ENCODE peak calls at places on chromosome 3, in seven cellular contexts. T is mesendoderm, B is fibroblast of lung, M is K562, J is H9, K is OCI-LY7, V is neural progenitor cell. F is an unnamed sample.
A peak's percentile ranks its signal among the peaks of the same experiment; 100 is the strongest.

GRCh38 chr3:172713316-172713715 is 2.4 kb upstream of the NCEH1 start:
- DNase-seq in T (no peak), B (no peak), J (no peak), K (no peak), M (no peak), V (no peak), F (no peak)

GRCh38 chr3:94187697-94188096 is 124.8 kb downstream of the NSUN3 start:
- DNase-seq in B (no peak), T (no peak), V (no peak), J (no peak), K (no peak), M (no peak), F (no peak)

GRCh38 chr3:100106094-100106493 is 8.2 kb downstream of the FILIP1L start:
- DNase-seq in M (no peak), K (peak; percentile 5), T (peak; percentile 51), J (no peak), B (no peak), V (no peak), F (peak; percentile 16)

GRCh38 chr3:155809181-155809580 is 3.1 kb upstream of the C3orf33 start:
- DNase-seq in V (no peak), M (no peak), K (no peak), T (no peak), B (no peak), J (no peak), F (peak; percentile 29)

GRCh38 chr3:67176396-67176795 is 178.3 kb downstream of the KBTBD8 start:
- DNase-seq in T (no peak), J (no peak), M (no peak), V (no peak), K (no peak), B (no peak), F (no peak)

GRCh38 chr3:149388714-149389417 is 11.4 kb upstream of the TM4SF1 start:
- DNase-seq in B (no peak), M (no peak), T (peak; percentile 73), V (no peak), J (no peak), K (no peak), F (no peak)

GRCh38 chr3:37308247-37308646 is 133.9 kb upstream of the LRRFIP2 start:
- DNase-seq in T (peak; percentile 29), K (peak; percentile 25), M (peak; percentile 33), V (peak; percentile 26), J (no peak), B (peak; percentile 51), F (peak; percentile 11)

GRCh38 chr3:31240466-31240865 is 292.3 kb upstream of the STT3B start:
- DNase-seq in K (peak; percentile 34), M (no peak), T (no peak), B (no peak), V (no peak), J (no peak), F (no peak)

GRCh38 chr3:186150234-186150830 is 41.4 kb upstream of the ETV5 start:
- DNase-seq in B (no peak), T (no peak), V (no peak), M (no peak), J (no peak), K (peak; percentile 25), F (no peak)

GRCh38 chr3:148730676-148731075 is 33.0 kb downstream of the AGTR1 start:
- DNase-seq in B (no peak), V (no peak), M (no peak), T (no peak), J (no peak), K (no peak), F (no peak)

GRCh38 chr3:132892956-132893355 is 145.2 kb upstream of the TMEM108 start:
- DNase-seq in M (no peak), V (no peak), T (no peak), K (no peak), J (no peak), B (no peak), F (no peak)

GRCh38 chr3:108820586-108820985 is 2.0 kb upstream of the TRAT1 start:
- DNase-seq in K (no peak), M (no peak), V (no peak), T (no peak), J (no peak), B (no peak), F (no peak)

GRCh38 chr3:59426851-59427565 is 377.2 kb upstream of the CFAP20DC start:
- DNase-seq in J (no peak), M (no peak), V (no peak), B (peak; percentile 74), K (no peak), T (no peak), F (peak; percentile 87)

GRCh38 chr3:73535935-73536334 is 88.8 kb downstream of the PDZRN3 start:
- DNase-seq in B (no peak), T (no peak), V (no peak), J (no peak), M (no peak), K (no peak), F (no peak)

GRCh38 chr3:152405915-152406802 is 137.4 kb downstream of the MBNL1 start:
- DNase-seq in J (no peak), M (no peak), V (no peak), K (no peak), T (no peak), B (peak; percentile 97), F (peak; percentile 77)

GRCh38 chr3:124107074-124107473 is 115.2 kb upstream of the ROPN1 start:
- DNase-seq in J (no peak), V (no peak), M (no peak), T (no peak), B (no peak), K (no peak), F (no peak)

GRCh38 chr3:184652465-184652864 is 59.4 kb downstream of the MAGEF1 start:
- DNase-seq in K (no peak), B (no peak), J (no peak), T (no peak), M (no peak), V (no peak), F (peak; percentile 83)

GRCh38 chr3:72133329-72134011 is 348.5 kb upstream of the PROK2 start:
- DNase-seq in M (no peak), T (no peak), J (no peak), K (no peak), B (no peak), V (no peak), F (no peak)

GRCh38 chr3:157767602-157768001 is 264.4 kb upstream of the VEPH1 start:
- DNase-seq in M (no peak), J (no peak), T (no peak), V (no peak), B (no peak), K (no peak), F (no peak)

GRCh38 chr3:143442761-143443477 is 323.3 kb downstream of the CHST2 start:
- DNase-seq in J (no peak), M (no peak), V (no peak), K (no peak), B (no peak), T (no peak), F (no peak)

GRCh38 chr3:165206454-165207266 is 10.5 kb upstream of the SLITRK3 start:
- DNase-seq in B (peak; percentile 81), M (peak; percentile 19), T (peak; percentile 88), V (peak; percentile 92), K (peak; percentile 45), J (peak; percentile 84), F (peak; percentile 60)

GRCh38 chr3:55487376-55488241 is 503 bp upstream of the WNT5A start:
- DNase-seq in V (peak; percentile 77), M (no peak), B (peak; percentile 67), K (peak; percentile 53), T (peak; percentile 77), J (peak; percentile 42), F (peak; percentile 70)

GRCh38 chr3:178847170-178847569 is 224.4 kb downstream of the ZMAT3 start:
- DNase-seq in K (no peak), M (no peak), V (no peak), T (no peak), J (no peak), B (peak; percentile 11), F (no peak)
- H3K27ac ChIP-seq in K (no peak overlapping the region), M (no peak overlapping the region), V (no peak overlapping the region), T (no peak overlapping the region), J (no peak overlapping the region), B (no peak overlapping the region), F (no peak overlapping the region)

GRCh38 chr3:48650723-48651122 is 12.0 kb downstream of the CELSR3 start:
- DNase-seq in V (no peak), K (no peak), T (no peak), J (no peak), B (no peak), M (no peak), F (no peak)

GRCh38 chr3:48655063-48655462 is 7.6 kb downstream of the CELSR3 start:
- DNase-seq in T (no peak), B (no peak), J (no peak), K (no peak), M (no peak), V (no peak), F (no peak)

GRCh38 chr3:48648188-48648850 is 13.1 kb upstream of the SLC26A6 start:
- DNase-seq in J (no peak), M (no peak), B (no peak), T (no peak), K (no peak), V (no peak), F (no peak)

GRCh38 chr3:48652923-48653715 is 9.6 kb downstream of the CELSR3 start:
- DNase-seq in T (no peak), K (peak; percentile 28), B (no peak), M (no peak), J (no peak), V (no peak), F (no peak)

GRCh38 chr3:48651763-48652162 is 10.9 kb downstream of the CELSR3 start:
- DNase-seq in B (no peak), J (no peak), T (no peak), M (no peak), V (no peak), K (no peak), F (no peak)
- H3K4me2 ChIP-seq in B (no peak overlapping the region), J (no peak overlapping the region), T (no peak overlapping the region), M (no peak overlapping the region), V (no peak overlapping the region), K (no peak overlapping the region), F (no peak overlapping the region)

GRCh38 chr3:14425574-14426304 is 23.3 kb downstream of the SLC6A6 start:
- DNase-seq in M (no peak), J (no peak), B (no peak), V (no peak), K (peak; percentile 55), T (no peak), F (no peak)

GRCh38 chr3:14423963-14424362 is 21.6 kb downstream of the SLC6A6 start:
- DNase-seq in J (no peak), K (no peak), T (no peak), M (no peak), V (no peak), B (no peak), F (no peak)

GRCh38 chr3:14426305-14426620 is 23.9 kb downstream of the SLC6A6 start:
- DNase-seq in K (no peak), J (no peak), M (no peak), T (no peak), B (no peak), V (no peak), F (no peak)

GRCh38 chr3:14423197-14423743 is 20.9 kb downstream of the SLC6A6 start:
- DNase-seq in K (no peak), V (no peak), T (peak; percentile 72), B (no peak), M (no peak), J (no peak), F (peak; percentile 54)

GRCh38 chr3:14424711-14425573 is 22.5 kb downstream of the SLC6A6 start:
- DNase-seq in J (no peak), V (no peak), M (peak; percentile 51), K (no peak), B (peak; percentile 45), T (peak; percentile 51), F (no peak)
- H3K27ac ChIP-seq in J (no peak overlapping the region), V (no peak overlapping the region), M (peak overlapping the region; percentile 31), K (peak overlapping the region; percentile 90), B (no peak overlapping the region), T (no peak overlapping the region), F (no peak overlapping the region)

GRCh38 chr3:25156526-25157075 is 271.5 kb upstream of the RARB start:
- DNase-seq in M (no peak), J (no peak), K (no peak), V (peak; percentile 70), T (peak; percentile 78), B (peak; percentile 71), F (peak; percentile 56)
- H3K4me2 ChIP-seq in M (no peak overlapping the region), J (peak overlapping the region; percentile 27), K (no peak overlapping the region), V (peak overlapping the region; percentile 75), T (no peak overlapping the region), B (peak overlapping the region; percentile 17), F (peak overlapping the region; percentile 59)

F was measured in mammary epithelial cell.